ENCODE peak calls at places on chromosomes 13 and 19, in seven cellular contexts. E, D, U, M, B, H and F are unnamed samples.

GRCh38 chr13:73708393-73708985 is 425.7 kb downstream of the KLF12 start:
- DNase-seq in H (peak; percentile 57), U (peak; percentile 71), E (peak; percentile 69), M (peak; percentile 44), B (no peak), D (peak; percentile 23), F (peak; percentile 39)

GRCh38 chr13:27044837-27045570 is 126.6 kb downstream of the USP12 start:
- DNase-seq in B (no peak), M (no peak), E (no peak), U (no peak), H (no peak), D (no peak), F (no peak)

GRCh38 chr13:79901336-79901735 is 420.4 kb downstream of the NDFIP2 start:
- DNase-seq in E (no peak), H (no peak), U (peak; percentile 13), B (no peak), M (no peak), D (no peak), F (no peak)

GRCh38 chr13:24473646-24474045 is 38.9 kb downstream of the PARP4 start:
- DNase-seq in B (no peak), U (no peak), H (no peak), M (no peak), D (no peak), E (no peak), F (no peak)

GRCh38 chr19:53849237-53849676 is 18.4 kb upstream of the MYADM start:
- DNase-seq in E (no peak), M (no peak), U (peak; percentile 23), H (no peak), B (no peak), D (no peak), F (no peak)

GRCh38 chr13:89627991-89628390 is 1719.5 kb upstream of the MIR17HG start:
- DNase-seq in B (no peak), U (no peak), H (peak; percentile 14), E (no peak), D (no peak), M (no peak), F (no peak)

GRCh38 chr13:41458939-41459753 is 1.8 kb downstream of the RGCC start:
- DNase-seq in E (peak; percentile 74), M (peak; percentile 20), H (no peak), D (peak; percentile 20), U (peak; percentile 72), B (no peak), F (no peak)

GRCh38 chr13:22926176-22927007 is 254.4 kb upstream of the SGCG start:
- DNase-seq in H (peak; percentile 77), U (no peak), B (no peak), M (peak; percentile 36), E (peak; percentile 92), D (peak; percentile 84), F (no peak)

GRCh38 chr13:98440390-98441055 is 136.4 kb downstream of the STK24 start:
- DNase-seq in M (no peak), U (no peak), H (no peak), E (no peak), D (no peak), B (no peak), F (no peak)

GRCh38 chr13:87344176-87344575 is 327.0 kb upstream of the SLITRK5 start:
- DNase-seq in M (no peak), E (no peak), H (no peak), B (no peak), U (no peak), D (no peak), F (no peak)

GRCh38 chr19:55913643-55914268 is 18.4 kb downstream of the NLRP13 start:
- DNase-seq in M (no peak), D (no peak), E (peak; percentile 53), H (no peak), B (no peak), U (no peak), F (no peak)

GRCh38 chr13:53191091-53191490 is 162.5 kb downstream of the OLFM4 start:
- DNase-seq in M (no peak), E (peak; percentile 81), U (peak; percentile 11), B (no peak), D (no peak), H (no peak), F (no peak)

GRCh38 chr19:57583104-57583520 is 833 bp upstream of the ZIK1 start:
- DNase-seq in M (no peak), H (no peak), D (no peak), E (no peak), B (no peak), U (no peak), F (no peak)

GRCh38 chr13:97385854-97386253 is 48.1 kb upstream of the RAP2A start:
- DNase-seq in M (no peak), B (no peak), U (no peak), H (no peak), E (no peak), D (no peak), F (no peak)

GRCh38 chr13:102598061-102598460 is 1.3 kb downstream of the TPP2 start:
- DNase-seq in H (no peak), M (no peak), U (peak; percentile 6), E (no peak), B (no peak), D (no peak), F (no peak)

GRCh38 chr19:17243854-17244617 is 1.7 kb downstream of the NR2F6 start:
- DNase-seq in M (no peak), E (peak; percentile 85), D (peak; percentile 56), U (peak; percentile 20), B (no peak), H (peak; percentile 72), F (no peak)

GRCh38 chr13:41427700-41428099 is 29.6 kb upstream of the RGCC start:
- DNase-seq in U (no peak), B (no peak), E (no peak), D (no peak), M (no peak), H (no peak), F (no peak)

DNA sequence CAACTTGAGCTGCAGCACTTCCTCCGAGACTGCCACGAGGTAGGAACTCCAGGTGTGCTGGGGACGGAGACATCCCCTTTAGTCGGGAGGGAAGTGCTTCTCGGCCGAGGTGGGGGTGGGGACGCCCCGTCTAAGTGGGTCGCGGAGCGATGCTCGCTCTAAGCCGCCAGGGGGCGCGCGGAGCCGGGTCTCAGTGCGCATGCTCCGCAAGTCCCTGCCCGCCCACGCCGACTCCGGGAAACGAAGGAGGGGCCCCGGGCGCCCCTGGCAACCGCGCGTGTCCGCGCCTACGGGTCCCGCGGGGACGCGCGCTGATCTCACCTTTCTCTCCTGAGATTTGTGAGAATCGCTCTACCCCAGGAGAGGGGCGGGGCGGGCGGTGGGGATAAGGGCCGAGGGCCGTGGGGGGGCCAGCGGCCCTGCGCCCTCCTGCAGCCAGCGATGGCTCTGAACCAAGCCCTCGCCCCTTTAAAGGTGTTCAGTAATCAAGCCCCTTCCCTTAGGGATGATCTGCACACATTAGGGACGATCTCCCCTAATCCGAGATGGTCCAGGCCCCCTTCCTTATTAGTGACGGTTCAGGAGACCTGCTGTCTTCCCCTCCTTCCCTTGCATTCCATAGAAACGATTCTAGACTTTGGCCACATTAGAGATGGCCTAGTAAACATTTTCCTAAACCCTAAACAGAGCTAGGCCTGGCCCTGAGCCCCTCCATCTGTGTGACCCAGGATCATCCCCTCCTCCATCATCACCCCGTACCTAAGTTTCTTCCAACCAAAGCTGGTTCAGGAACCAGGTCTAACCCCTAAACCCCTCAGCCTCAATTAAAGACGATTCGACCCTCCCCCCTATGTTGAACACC is 47.3 kb upstream of the SHKBP1 start:
- DNase-seq in E (peak; percentile 97), H (peak; percentile 76), U (peak; percentile 61), M (peak; percentile 82), D (peak; percentile 81), B (peak; percentile 23), F (peak; percentile 54)
- H3K27ac ChIP-seq in E (no peak overlapping the region), H (peak overlapping the region; percentile 74), U (no peak overlapping the region), M (peak overlapping the region; percentile 65), D (peak overlapping the region; percentile 23), B (no peak overlapping the region), F (no peak overlapping the region)

DNA sequence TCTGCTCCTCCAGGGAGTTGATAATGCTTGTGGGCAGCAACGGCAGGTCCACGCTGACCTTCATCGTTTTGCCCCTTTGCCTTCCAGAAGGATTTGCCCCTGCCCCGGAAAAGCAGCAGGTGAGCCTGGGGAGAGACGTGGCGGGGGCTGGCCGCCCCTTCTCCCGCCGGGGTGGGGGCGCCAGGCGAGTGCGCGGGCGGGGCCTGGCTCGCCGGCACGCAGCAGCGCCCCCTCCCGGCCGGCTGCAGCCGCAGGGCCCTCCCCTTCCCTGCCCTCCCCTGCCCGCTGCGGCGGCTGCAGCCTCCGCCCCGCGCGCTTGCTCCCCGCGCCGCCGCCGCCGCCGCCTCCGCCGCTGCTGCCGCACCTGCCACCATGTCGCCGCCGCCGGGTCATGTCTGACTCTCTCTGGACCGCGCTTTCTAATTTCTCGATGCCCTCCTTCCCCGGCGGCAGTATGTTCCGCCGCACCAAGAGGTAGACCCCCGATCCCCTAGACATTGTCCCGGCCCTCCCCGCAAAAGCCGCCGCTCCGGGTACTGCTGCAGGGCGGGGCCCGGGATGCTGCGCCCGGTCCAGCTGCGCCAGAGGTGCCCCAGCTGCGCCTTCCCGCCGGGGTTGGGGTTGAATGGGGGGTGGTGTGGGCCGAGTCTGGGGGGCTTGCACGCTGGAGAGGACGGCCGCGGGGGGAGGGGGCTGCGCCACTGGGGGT is at the start of gene MAST1:
- DNase-seq in E (peak; percentile 87), D (no peak), M (no peak), B (no peak), H (no peak), U (no peak), F (no peak)
- H3K4me3 ChIP-seq in E (peak within 1 kb of the TSS; percentile 71), D (no peak within 1 kb of the TSS), M (no peak within 1 kb of the TSS), B (peak within 1 kb of the TSS; percentile 60), H (peak within 1 kb of the TSS; percentile 47), U (peak within 1 kb of the TSS; percentile 34), F (peak within 1 kb of the TSS; percentile 35)

DNA sequence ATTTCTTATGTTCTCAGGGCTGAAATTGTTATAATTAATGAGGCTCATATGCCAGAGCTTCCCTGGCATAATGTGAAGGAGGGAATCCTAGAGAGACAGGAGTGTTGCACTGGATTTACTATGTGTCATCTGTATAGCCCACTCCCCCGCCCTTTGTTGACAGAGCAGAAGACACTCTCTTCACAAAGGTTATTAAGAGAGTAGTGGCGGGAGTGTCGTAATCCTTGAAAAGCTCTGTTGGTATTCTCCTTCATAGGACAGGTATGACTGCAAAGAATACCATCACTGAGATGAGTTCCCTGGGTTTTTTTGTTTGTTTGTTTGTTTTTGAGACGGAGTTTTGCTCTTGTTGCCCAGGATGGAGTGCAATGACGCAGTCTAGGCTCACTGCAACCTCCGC is 14.0 kb downstream of the ZNF121 start:
- DNase-seq in M (no peak), H (no peak), D (no peak), B (no peak), E (no peak), U (no peak), F (no peak)
- H3K9me3 ChIP-seq in M (peaks cover 10% of the 10 kb centered on the region), H (no peaks in the 10 kb centered on the region), D (peaks cover 96% of the 10 kb centered on the region), B (peaks cover 98% of the 10 kb centered on the region), E (peaks cover 100% of the 10 kb centered on the region), U (peaks cover 76% of the 10 kb centered on the region), F (peaks cover 71% of the 10 kb centered on the region)

GRCh38 chr13:111283991-111284390 is 36.5 kb upstream of the TEX29 start:
- DNase-seq in D (no peak), B (no peak), H (peak; percentile 73), E (peak; percentile 28), M (no peak), U (no peak), F (no peak)

GRCh38 chr13:111282425-111282824 is 38.0 kb upstream of the TEX29 start:
- DNase-seq in E (peak; percentile 22), H (no peak), B (no peak), U (no peak), M (peak; percentile 78), D (no peak), F (no peak)

GRCh38 chr13:111281751-111282311 is 38.6 kb upstream of the TEX29 start:
- DNase-seq in E (no peak), U (peak; percentile 85), H (no peak), B (no peak), M (no peak), D (no peak), F (peak; percentile 61)

GRCh38 chr13:111283457-111283856 is 37.0 kb upstream of the TEX29 start:
- DNase-seq in U (no peak), H (no peak), B (no peak), D (no peak), M (no peak), E (no peak), F (no peak)

GRCh38 chr13:111282997-111283396 is 37.4 kb upstream of the TEX29 start:
- DNase-seq in M (no peak), E (peak; percentile 20), U (no peak), B (no peak), D (no peak), H (no peak), F (no peak)
- H3K27ac ChIP-seq in M (peak overlapping the region; percentile 83), E (no peak overlapping the region), U (no peak overlapping the region), B (peak overlapping the region; percentile 88), D (peak overlapping the region; percentile 73), H (no peak overlapping the region), F (peak overlapping the region; percentile 79)